ENCODE peak calls at places on chromosomes 13 and 19, in nine cellular contexts. E is stimulated activated CD4-positive, alpha-beta T cell treated with anti-CD3 and anti-CD28 coated beads, Interleukin-1b, Interleukin-23, amount 100 ng/mL, for 4 hours; F is hepatocyte; D is activated naive CD4-positive, alpha-beta T cell treated with anti-CD3 and anti-CD28 coated beads, Interleukin-2, amount 50 U/mL, for 16 hours; V is body of pancreas; S is T-helper 1 cell; I is T follicular helper cell; M is iPS-NIHi11; L is uterus. G is an unnamed sample.

GRCh38 chr13:88162076-88162702 is 491.0 kb downstream of the SLITRK5 start:
- DNase-seq in L (no peak), V (no peak), M (no peak), F (no peak), D (no peak), I (no peak), S (no peak), E (no peak), G (no peak)

GRCh38 chr19:21110183-21110582 is 28.2 kb downstream of the ZNF714 start:
- DNase-seq in S (no peak), I (no peak), L (no peak), D (no peak), V (no peak), F (no peak), E (no peak), M (no peak), G (no peak)

GRCh38 chr13:94711561-94712286 is 621 bp downstream of the SOX21 start:
- DNase-seq in I (no peak), E (no peak), D (no peak), V (no peak), S (no peak), F (peak), M (no peak), L (no peak), G (no peak)

GRCh38 chr13:95246292-95247082 is 54.8 kb downstream of the ABCC4 start:
- DNase-seq in E (no peak), D (no peak), L (no peak), S (no peak), M (no peak), F (no peak), I (no peak), V (peak), G (no peak)

GRCh38 chr19:33064117-33064777 is 441 bp downstream of the RHPN2 start:
- DNase-seq in S (peak), L (no peak), M (peak), I (no peak), F (peak), D (peak), E (no peak), V (peak), G (no peak)

GRCh38 chr19:6061420-6062130 is 48.7 kb downstream of the RFX2 start:
- DNase-seq in I (no peak), V (no peak), F (no peak), S (no peak), D (no peak), M (no peak), L (no peak), E (no peak), G (no peak)

GRCh38 chr19:547836-548720 is 4.2 kb downstream of the GZMM start:
- DNase-seq in V (no peak), E (no peak), L (no peak), I (no peak), M (no peak), S (no peak), D (no peak), F (no peak), G (no peak)

GRCh38 chr13:66405908-66406802 is 824.0 kb downstream of the PCDH9 start:
- DNase-seq in E (no peak), M (no peak), L (no peak), S (no peak), D (no peak), I (no peak), F (peak), V (no peak), G (no peak)

GRCh38 chr19:3057275-3057714 is 5.0 kb downstream of the TLE5 start:
- DNase-seq in S (no peak), F (peak), I (no peak), L (peak), E (no peak), V (peak), D (no peak), M (peak), G (peak)

GRCh38 chr19:4199699-4200293 is 17.3 kb downstream of the ANKRD24 start:
- DNase-seq in E (no peak), F (peak), V (no peak), D (no peak), I (no peak), L (no peak), M (peak), S (no peak), G (no peak)

GRCh38 chr13:94660695-94661324 is 51.5 kb downstream of the SOX21 start:
- DNase-seq in L (no peak), D (no peak), S (no peak), M (peak), E (no peak), F (no peak), I (no peak), V (no peak), G (no peak)

GRCh38 chr13:76293346-76293745 is 592.9 kb downstream of the KCTD12 start:
- DNase-seq in D (no peak), M (no peak), I (no peak), E (no peak), V (no peak), F (no peak), L (no peak), S (no peak), G (no peak)

GRCh38 chr13:101681834-101682233 is 229.4 kb downstream of the ITGBL1 start:
- DNase-seq in I (no peak), L (no peak), D (no peak), V (no peak), S (no peak), M (no peak), F (no peak), E (no peak), G (no peak)

GRCh38 chr19:48400018-48400742 is 6.7 kb downstream of the GRIN2D start:
- DNase-seq in L (no peak), E (no peak), I (no peak), D (no peak), M (peak), V (no peak), F (peak), S (no peak), G (peak)

GRCh38 chr13:110575322-110576069 is 14.0 kb upstream of the RAB20 start:
- DNase-seq in I (no peak), V (peak), L (no peak), D (no peak), F (no peak), M (peak), E (no peak), S (no peak), G (peak)

GRCh38 chr19:13208131-13208963 is 58.1 kb downstream of the IER2 start:
- DNase-seq in L (peak), M (peak), E (peak), F (no peak), I (peak), S (peak), V (peak), D (peak), G (peak)

GRCh38 chr13:21321269-21321668 is 137.8 kb downstream of the ZDHHC20 start:
- DNase-seq in D (no peak), L (no peak), F (no peak), E (no peak), S (no peak), I (no peak), V (no peak), M (no peak), G (no peak)

GRCh38 chr19:52748336-52748950 is 13.6 kb upstream of the ZNF611 start:
- DNase-seq in F (peak), E (no peak), L (peak), D (no peak), V (peak), S (no peak), M (peak), I (no peak), G (no peak)

GRCh38 chr13:42973581-42973980 is 18.5 kb downstream of the EPSTI1 start:
- DNase-seq in L (no peak), V (no peak), F (no peak), S (no peak), I (no peak), E (no peak), M (no peak), D (no peak), G (no peak)

GRCh38 chr13:31200636-31200970 is 828 bp downstream of the B3GLCT start:
- DNase-seq in E (peak), S (no peak), M (no peak), I (peak), L (peak), V (peak), D (peak), F (peak), G (peak)

GRCh38 chr13:112854321-112854720 is 114.7 kb upstream of the MCF2L start:
- DNase-seq in F (no peak), M (no peak), L (no peak), D (no peak), V (no peak), E (no peak), S (no peak), I (no peak), G (no peak)

GRCh38 chr19:41249707-41250423 is 14.3 kb upstream of the HNRNPUL1 start:
- DNase-seq in V (no peak), M (no peak), S (no peak), F (no peak), E (no peak), D (no peak), I (no peak), L (no peak), G (no peak)

GRCh38 chr13:51910508-51910907 is 48.7 kb downstream of the CCDC70 start:
- DNase-seq in E (no peak), I (no peak), L (no peak), M (no peak), V (no peak), D (no peak), F (no peak), S (no peak), G (no peak)

GRCh38 chr19:48190288-48191284 is 20.1 kb downstream of the ZSWIM9 start:
- DNase-seq in V (peak), E (peak), S (no peak), F (peak), D (peak), L (no peak), I (peak), M (peak), G (no peak)

G was measured in left ventricle myocardium inferior.